ENCODE peak calls at places on chromosomes 5 and 9, in five cellular contexts. D, T, H, A and F are unnamed samples.
A peak's percentile ranks its signal among the peaks of the same experiment; 100 is the strongest.

GRCh38 chr9:17422994-17423680 is 155.7 kb upstream of the SH3GL2 start:
- DNase-seq in D (no peak), T (no peak), H (no peak), A (no peak), F (peak; percentile 27)

GRCh38 chr5:175718401-175719108 is 60.7 kb downstream of the HRH2 start:
- DNase-seq in D (peak; percentile 59), T (peak; percentile 82), H (peak; percentile 40), A (peak; percentile 34), F (peak; percentile 55)

GRCh38 chr5:60576425-60576824 is 123.5 kb downstream of the DEPDC1B start:
- DNase-seq in D (no peak), T (no peak), H (no peak), A (no peak), F (no peak)

GRCh38 chr5:187617-188451 is 3.5 kb upstream of the LRRC14B start:
- DNase-seq in D (no peak), T (no peak), H (no peak), A (no peak), F (no peak)

GRCh38 chr5:131633830-131634229 is 1.2 kb downstream of the RAPGEF6 start:
- DNase-seq in D (no peak), T (no peak), H (no peak), A (no peak), F (peak; percentile 17)

GRCh38 chr5:113197456-113198200 is 221.0 kb downstream of the DCP2 start:
- DNase-seq in D (no peak), T (no peak), H (no peak), A (no peak), F (no peak)

GRCh38 chr5:114249838-114250237 is 112.0 kb upstream of the KCNN2 start:
- DNase-seq in D (no peak), T (no peak), H (no peak), A (no peak), F (no peak)

GRCh38 chr5:74903165-74903787 is 37.1 kb upstream of the FAM169A start:
- DNase-seq in D (peak; percentile 55), T (peak; percentile 81), H (no peak), A (peak; percentile 82), F (peak; percentile 83)

GRCh38 chr5:52466749-52467148 is 321.0 kb upstream of the ITGA1 start:
- DNase-seq in D (no peak), T (no peak), H (no peak), A (no peak), F (no peak)

GRCh38 chr9:93205045-93205768 is 21.3 kb downstream of the WNK2 start:
- DNase-seq in D (no peak), T (no peak), H (peak; percentile 85), A (no peak), F (no peak)

GRCh38 chr5:147743012-147743411 is 39.5 kb downstream of the JAKMIP2 start:
- DNase-seq in D (no peak), T (no peak), H (no peak), A (no peak), F (no peak)

GRCh38 chr5:117058740-117059139 is 484.1 kb upstream of the SEMA6A start:
- DNase-seq in D (no peak), T (no peak), H (no peak), A (no peak), F (no peak)

GRCh38 chr5:126046996-126047395 is 376.2 kb upstream of the GRAMD2B start:
- DNase-seq in D (no peak), T (no peak), H (no peak), A (no peak), F (no peak)

DNA sequence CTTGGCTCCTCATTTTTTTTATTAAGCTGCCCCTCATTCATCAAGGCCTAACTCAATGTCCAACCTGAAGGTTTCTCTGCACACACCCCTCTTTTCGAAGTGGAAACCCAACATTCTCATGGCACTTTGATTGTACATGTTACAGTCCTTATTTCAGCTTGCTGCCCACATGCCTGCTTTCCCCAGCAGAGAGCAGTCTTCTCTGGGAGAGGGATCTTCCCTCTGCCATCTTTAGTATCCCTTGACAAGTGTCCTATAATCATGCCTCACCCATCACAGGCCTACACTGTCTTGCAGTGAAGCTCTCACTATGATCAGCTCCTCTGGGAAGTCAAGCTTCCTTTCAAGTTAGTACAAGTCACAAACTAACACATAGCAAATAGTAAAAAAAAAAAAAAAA is 175.1 kb downstream of the ACER2 start:
- DNase-seq in D (no peak), T (no peak), H (no peak), A (peak; percentile 4), F (no peak)
- TF ChIP-seq CTCF in D (no peak), T (peak; percentile 43), H (no peak), A (no peak), F (no peak)

GRCh38 chr9:19027825-19028224 is 5.2 kb downstream of the SAXO1 start:
- DNase-seq in D (no peak), T (no peak), H (no peak), A (no peak), F (no peak)

GRCh38 chr9:19023078-19023477 is 9.9 kb downstream of the SAXO1 start:
- DNase-seq in D (no peak), T (no peak), H (no peak), A (no peak), F (no peak)

GRCh38 chr9:19022206-19022605 is 10.8 kb downstream of the SAXO1 start:
- DNase-seq in D (no peak), T (no peak), H (no peak), A (no peak), F (no peak)

GRCh38 chr9:19028835-19029451 is 4.1 kb downstream of the SAXO1 start:
- DNase-seq in D (peak; percentile 51), T (no peak), H (peak; percentile 60), A (peak; percentile 52), F (peak; percentile 79)

GRCh38 chr9:19026375-19026774 is 6.6 kb downstream of the SAXO1 start:
- DNase-seq in D (no peak), T (no peak), H (no peak), A (no peak), F (no peak)
- TF ChIP-seq CTCF in D (no peak), T (no peak), H (no peak), A (no peak), F (no peak)

GRCh38 chr5:155838394-155838793 is 488.6 kb upstream of the SGCD start:
- DNase-seq in D (no peak), T (no peak), H (no peak), A (no peak), F (no peak)
- TF ChIP-seq CTCF in D (no peak), T (no peak), H (no peak), A (no peak), F (no peak)

GRCh38 chr9:69023650-69024049 is 9.7 kb upstream of the PRKACG start:
- DNase-seq in D (no peak), T (peak; percentile 54), H (no peak), A (no peak), F (peak; percentile 30)

GRCh38 chr9:69029535-69029934 is 6.0 kb upstream of the FXN start:
- DNase-seq in D (no peak), T (no peak), H (no peak), A (no peak), F (no peak)

GRCh38 chr9:69028754-69029153 is 6.8 kb upstream of the FXN start:
- DNase-seq in D (no peak), T (no peak), H (no peak), A (no peak), F (no peak)

GRCh38 chr9:69030851-69031645 is 4.5 kb upstream of the FXN start:
- DNase-seq in D (no peak), T (no peak), H (no peak), A (peak; percentile 56), F (no peak)

DNA sequence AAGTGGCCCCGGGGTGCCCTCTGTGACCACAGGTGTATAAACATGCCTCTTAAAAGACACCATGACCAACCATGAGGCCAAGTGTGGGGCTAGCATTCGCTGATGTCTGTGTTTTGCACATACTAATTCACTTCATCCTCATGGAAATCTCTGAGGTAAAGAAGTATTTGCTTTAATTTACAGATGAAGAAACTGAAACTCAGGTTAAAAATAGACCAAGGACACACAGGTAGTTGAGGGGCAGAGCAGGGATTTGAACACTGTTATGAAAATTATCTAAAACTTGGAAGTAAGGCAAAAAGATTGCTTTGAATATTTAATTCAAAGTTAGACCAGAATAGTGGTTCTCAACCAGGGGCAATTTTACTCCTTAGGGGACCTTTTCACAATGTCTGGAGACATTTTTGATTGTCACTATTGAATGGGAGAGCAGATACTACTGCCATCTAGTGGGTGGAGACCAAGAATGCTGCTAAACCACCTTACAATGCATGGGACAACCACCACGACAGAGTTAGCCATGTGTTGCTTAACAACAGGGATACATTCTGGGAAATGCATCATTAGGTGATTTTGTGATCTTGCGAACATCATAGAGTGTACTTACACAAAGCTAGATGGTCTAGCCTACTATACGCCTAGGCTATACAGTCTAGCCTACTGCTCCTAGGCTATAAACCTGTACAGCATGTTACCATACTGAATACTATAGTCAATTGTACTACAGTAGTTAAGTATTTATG is 8.0 kb upstream of the FXN start:
- DNase-seq in D (peak; percentile 43), T (no peak), H (peak; percentile 31), A (peak; percentile 56), F (peak; percentile 67)
- TF ChIP-seq CTCF in D (peak; percentile 70), T (peak; percentile 85), H (peak; percentile 80), A (peak; percentile 79), F (peak; percentile 69)

GRCh38 chr9:100167912-100168775 is 69.1 kb downstream of the INVS start:
- DNase-seq in D (no peak), T (no peak), H (no peak), A (no peak), F (no peak)
- TF ChIP-seq CTCF in D (no peak), T (no peak), H (no peak), A (no peak), F (no peak)

GRCh38 chr5:31851290-31851689 is 212.4 kb downstream of the PDZD2 start:
- DNase-seq in D (no peak), T (no peak), H (no peak), A (no peak), F (no peak)

GRCh38 chr5:31855527-31855862 is 216.6 kb downstream of the PDZD2 start:
- DNase-seq in D (no peak), T (no peak), H (no peak), A (no peak), F (no peak)

GRCh38 chr5:31854181-31854624 is 215.3 kb downstream of the PDZD2 start:
- DNase-seq in D (peak; percentile 48), T (peak; percentile 68), H (peak; percentile 46), A (peak; percentile 79), F (peak; percentile 53)

GRCh38 chr5:31853398-31854135 is 214.6 kb downstream of the PDZD2 start:
- DNase-seq in D (no peak), T (no peak), H (no peak), A (peak; percentile 46), F (peak; percentile 1)

DNA sequence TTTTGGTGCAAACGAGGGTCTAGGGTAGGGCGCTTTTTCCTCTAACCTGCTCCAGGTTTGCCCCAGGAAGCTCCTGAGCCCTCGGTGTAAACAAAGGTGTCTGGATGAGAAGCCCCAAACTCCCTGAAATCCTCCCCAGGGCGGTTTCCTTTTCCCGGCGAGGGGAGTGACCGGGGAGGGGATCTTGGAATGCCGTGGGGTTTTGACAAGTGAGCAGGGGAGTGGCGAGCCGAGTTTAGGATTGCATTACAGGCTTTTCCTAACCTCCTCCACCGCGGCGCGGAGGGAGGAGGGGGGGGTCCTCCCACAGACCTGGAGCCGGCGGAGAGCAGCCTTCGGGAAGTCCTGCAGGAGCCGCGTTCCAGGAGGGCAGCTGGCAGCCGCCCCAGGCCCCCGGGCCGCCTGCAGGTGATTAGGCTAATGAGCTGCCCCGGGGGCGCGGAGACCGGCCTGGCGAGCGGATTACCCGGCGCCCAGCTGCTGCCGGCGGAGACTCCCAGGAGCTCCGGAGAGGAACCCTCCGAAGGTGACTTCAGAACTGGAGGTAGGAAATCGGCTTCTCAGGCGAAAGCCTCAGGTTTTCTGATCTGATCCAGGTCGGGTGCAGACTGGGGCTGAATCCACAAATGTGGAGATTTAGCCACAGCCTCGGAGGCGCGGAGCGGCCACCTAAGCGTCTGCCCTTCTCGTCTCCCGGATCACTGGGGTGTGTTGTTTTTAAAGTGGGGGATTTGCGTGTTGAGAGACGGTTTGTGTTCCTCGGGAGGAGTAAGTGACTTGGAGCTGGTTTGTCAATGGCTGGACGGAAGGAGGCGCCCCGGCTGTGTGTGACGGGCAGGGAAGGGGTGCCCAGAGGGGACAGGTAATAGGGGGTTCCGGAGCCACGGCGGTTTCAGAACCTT is 215.9 kb downstream of the PDZD2 start:
- DNase-seq in D (peak; percentile 62), T (peak; percentile 82), H (peak; percentile 65), A (peak; percentile 34), F (peak; percentile 69)
- TF ChIP-seq CTCF in D (no peak), T (peak; percentile 51), H (peak; percentile 37), A (peak; percentile 63), F (peak; percentile 28)